ENCODE peak calls at places on chromosomes 16 and 17, in four cellular contexts. O is SK-N-SH, S is HCT116, P is sigmoid colon. Y is an unnamed sample.
A peak's percentile ranks its signal among the peaks of the same experiment; 100 is the strongest.

GRCh38 chr17:57606111-57606875 is 138.8 kb downstream of the CCDC182 start:
- DNase-seq in S (no peak), O (no peak), P (no peak), Y (peak; percentile 36)

GRCh38 chr16:85522842-85523601 is 90.1 kb upstream of the GSE1 start:
- DNase-seq in S (no peak), P (peak; percentile 83), O (no peak), Y (no peak)

GRCh38 chr17:83099570-83100181 is 20.3 kb downstream of the METRNL start:
- DNase-seq in P (no peak), S (no peak), O (peak; percentile 70), Y (no peak)

GRCh38 chr16:11507991-11508390 is 78.7 kb downstream of the LITAF start:
- DNase-seq in S (no peak), P (no peak), O (no peak), Y (no peak)

GRCh38 chr17:81432873-81433451 is 37.7 kb downstream of the BAHCC1 start:
- DNase-seq in P (no peak), S (no peak), O (no peak), Y (peak; percentile 69)

GRCh38 chr17:44862278-44862914 is 14.7 kb downstream of the HIGD1B start:
- DNase-seq in S (no peak), O (no peak), P (no peak), Y (no peak)

GRCh38 chr17:19978206-19978802 is 676 bp upstream of the AKAP10 start:
- DNase-seq in O (no peak), S (no peak), P (no peak), Y (no peak)

GRCh38 chr16:64751906-64752305 is 370.0 kb downstream of the CDH11 start:
- DNase-seq in P (no peak), S (no peak), O (no peak), Y (no peak)

GRCh38 chr17:44094701-44095387 is 24.3 kb downstream of the G6PC3 start:
- DNase-seq in P (no peak), O (no peak), S (no peak), Y (no peak)

GRCh38 chr16:80996688-80997138 is 10.0 kb downstream of the CMC2 start:
- DNase-seq in O (no peak), S (no peak), P (no peak), Y (no peak)
- H3K4me1 ChIP-seq in O (no peaks in the 10 kb centered on the region), S (peaks cover 16% of the 10 kb centered on the region), P (no peaks in the 10 kb centered on the region), Y (no peaks in the 10 kb centered on the region)

GRCh38 chr17:66778531-66778930 is 56.4 kb upstream of the CACNG5 start:
- DNase-seq in O (no peak), P (no peak), S (no peak), Y (no peak)

GRCh38 chr17:66779186-66779585 is 55.7 kb upstream of the CACNG5 start:
- DNase-seq in S (no peak), O (no peak), P (no peak), Y (no peak)

GRCh38 chr17:66775881-66776400 is 59.0 kb upstream of the CACNG5 start:
- DNase-seq in S (no peak), O (no peak), P (no peak), Y (no peak)

GRCh38 chr17:66776999-66777688 is 57.8 kb upstream of the CACNG5 start:
- DNase-seq in P (no peak), O (no peak), S (no peak), Y (no peak)

DNA sequence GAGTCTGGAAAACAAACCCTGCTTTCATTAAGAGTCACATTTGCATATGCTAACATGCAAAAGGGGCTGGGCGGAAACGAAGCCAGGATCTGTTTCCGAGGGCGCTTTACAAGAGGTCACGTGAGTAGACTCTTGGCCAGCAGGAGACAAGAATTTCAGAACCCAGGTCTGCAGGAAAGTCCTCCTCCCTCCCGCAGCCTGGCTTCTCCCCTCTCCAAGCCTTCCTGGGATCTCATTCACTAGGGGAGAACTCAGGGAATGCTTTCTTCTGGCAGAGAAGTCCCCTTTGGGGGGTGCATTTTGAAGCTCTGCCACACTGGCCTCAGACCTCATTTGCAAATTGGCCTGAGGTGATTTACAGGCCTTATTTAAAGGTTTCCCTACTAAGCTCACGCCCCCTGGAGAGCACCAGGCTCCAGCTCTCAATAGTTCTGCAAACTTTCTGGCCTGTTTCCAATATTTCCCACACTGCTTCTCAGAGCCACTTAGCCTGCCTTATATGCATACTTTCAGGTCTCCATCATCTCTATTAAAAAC is 57.2 kb upstream of the CACNG5 start:
- DNase-seq in P (no peak), O (no peak), S (no peak), Y (no peak)
- TF ChIP-seq POLR2AphosphoS5 in P (no peak), O (no peak), S (no peak), Y (no peak)

GRCh38 chr16:50207652-50208051 is 54.5 kb downstream of the TENT4B start:
- DNase-seq in P (no peak), O (no peak), S (no peak), Y (no peak)
- H3K4me1 ChIP-seq in P (peaks cover 81% of the 10 kb centered on the region), O (peaks cover 48% of the 10 kb centered on the region), S (peaks cover 12% of the 10 kb centered on the region), Y (peaks cover 16% of the 10 kb centered on the region)

GRCh38 chr17:48148029-48148759 is 40.6 kb downstream of the SNX11 start:
- DNase-seq in P (no peak), S (no peak), O (peak; percentile 28), Y (no peak)
- TF ChIP-seq POLR2AphosphoS5 in P (no peak), S (no peak), O (no peak), Y (no peak)

Y was measured in breast epithelium.